ENCODE peak calls at places on chromosome 22, in seven cellular contexts. U is adrenal gland, D is esophagus muscularis mucosa, X is transverse colon, W is H1, L is HCT116, V is body of pancreas. Y is an unnamed sample.

GRCh38 chr22:43109921-43110443 is 568 bp upstream of the BIK start:
- DNase-seq in U (no peak), D (no peak), X (no peak), W (no peak), L (no peak), V (no peak), Y (no peak)

GRCh38 chr22:42257386-42257785 is 13.1 kb downstream of the TCF20 start:
- DNase-seq in U (no peak), D (no peak), X (no peak), W (no peak), L (no peak), V (no peak), Y (no peak)

GRCh38 chr22:37626144-37626543 is 13.3 kb upstream of the SH3BP1 start:
- DNase-seq in U (no peak), D (no peak), X (peak; percentile 68), W (no peak), L (no peak), V (peak; percentile 55), Y (peak; percentile 92)

GRCh38 chr22:44583854-44584253 is 85.8 kb upstream of the RTL6 start:
- DNase-seq in U (no peak), D (no peak), X (no peak), W (no peak), L (no peak), V (peak; percentile 5), Y (peak; percentile 8)

GRCh38 chr22:46054878-46055158 is 77.9 kb upstream of the WNT7B start:
- DNase-seq in U (no peak), D (no peak), X (no peak), W (no peak), L (no peak), V (peak; percentile 12), Y (no peak)

GRCh38 chr22:26713823-26714449 is 56.5 kb downstream of the MIAT start:
- DNase-seq in U (no peak), D (no peak), X (no peak), W (no peak), L (no peak), V (no peak), Y (no peak)

GRCh38 chr22:42291287-42291686 is 20.8 kb upstream of the TCF20 start:
- DNase-seq in U (no peak), D (no peak), X (no peak), W (no peak), L (no peak), V (no peak), Y (no peak)

GRCh38 chr22:31530816-31531180 is 34.5 kb downstream of the SFI1 start:
- DNase-seq in U (no peak), D (no peak), X (no peak), W (no peak), L (no peak), V (no peak), Y (no peak)

GRCh38 chr22:28029201-28029948 is 110.3 kb upstream of the PITPNB start:
- DNase-seq in U (peak; percentile 87), D (no peak), X (peak; percentile 21), W (no peak), L (no peak), V (peak; percentile 92), Y (no peak)

GRCh38 chr22:42511401-42511891 is 8.2 kb downstream of the RRP7A start:
- DNase-seq in U (no peak), D (no peak), X (peak; percentile 45), W (no peak), L (no peak), V (no peak), Y (no peak)

GRCh38 chr22:44604455-44604854 is 97.5 kb upstream of the PRR5 start:
- DNase-seq in U (no peak), D (no peak), X (no peak), W (no peak), L (no peak), V (no peak), Y (no peak)

GRCh38 chr22:23119492-23120414 is 22.0 kb downstream of the RSPH14 start:
- DNase-seq in U (no peak), D (no peak), X (no peak), W (no peak), L (no peak), V (no peak), Y (no peak)

GRCh38 chr22:45344339-45344738 is 34.6 kb downstream of the FAM118A start:
- DNase-seq in U (no peak), D (no peak), X (no peak), W (no peak), L (no peak), V (no peak), Y (no peak)

GRCh38 chr22:41816241-41816640 is 15.8 kb downstream of the CCDC134 start:
- DNase-seq in U (no peak), D (no peak), X (no peak), W (no peak), L (no peak), V (no peak), Y (no peak)

GRCh38 chr22:19962909-19963806 is 21.5 kb upstream of the TXNRD2 start:
- DNase-seq in U (peak; percentile 89), D (no peak), X (peak; percentile 93), W (no peak), L (peak; percentile 86), V (peak; percentile 97), Y (no peak)

GRCh38 chr22:44988671-44989070 is 21.1 kb downstream of the PHF21B start:
- DNase-seq in U (no peak), D (no peak), X (no peak), W (no peak), L (no peak), V (no peak), Y (no peak)

GRCh38 chr22:25212337-25212736 is 7.1 kb upstream of the CRYBB2 start:
- DNase-seq in U (no peak), D (no peak), X (no peak), W (no peak), L (no peak), V (no peak), Y (no peak)
- TF ChIP-seq CTCF in U (no peak), D (no peak), X (no peak), W (peak; percentile 22), L (peak; percentile 10), V (no peak), Y (no peak)

DNA sequence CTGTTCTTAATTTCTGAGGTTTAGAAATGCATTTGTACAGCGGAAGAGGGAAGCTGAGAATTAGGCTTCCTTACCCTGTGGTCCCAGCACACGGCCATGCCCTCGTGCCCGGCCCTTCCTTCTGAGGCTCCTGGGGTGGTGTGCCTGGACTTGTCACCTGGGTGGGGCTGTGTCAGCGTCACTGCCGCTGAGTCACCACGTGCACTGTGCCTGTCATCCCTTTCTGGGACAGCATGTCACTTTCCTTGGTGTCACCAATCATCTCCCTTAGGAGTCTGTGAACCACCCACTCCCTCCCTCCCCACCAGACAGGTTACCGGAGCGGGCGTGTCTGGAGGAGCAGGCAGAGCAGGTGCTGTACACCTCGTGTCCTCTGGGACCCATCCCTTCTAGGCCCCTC is 367.5 kb downstream of the TBC1D22A start:
- DNase-seq in U (no peak), D (no peak), X (peak; percentile 89), W (no peak), L (peak; percentile 94), V (peak; percentile 43), Y (no peak)
- TF ChIP-seq POLR2A in U (no peak), D (no peak), X (peak; percentile 52), W (no peak), L (no peak), V (no peak), Y (no peak)

GRCh38 chr22:47465809-47466208 is 703.4 kb downstream of the TBC1D22A start:
- DNase-seq in U (no peak), D (no peak), X (no peak), W (no peak), L (no peak), V (no peak), Y (no peak)

GRCh38 chr22:47463220-47463619 is 700.8 kb downstream of the TBC1D22A start:
- DNase-seq in U (no peak), D (peak; percentile 66), X (no peak), W (no peak), L (no peak), V (no peak), Y (no peak)

GRCh38 chr22:47460870-47461269 is 698.4 kb downstream of the TBC1D22A start:
- DNase-seq in U (no peak), D (peak; percentile 57), X (no peak), W (no peak), L (no peak), V (no peak), Y (no peak)

GRCh38 chr22:47465222-47465621 is 702.8 kb downstream of the TBC1D22A start:
- DNase-seq in U (no peak), D (peak; percentile 84), X (no peak), W (no peak), L (no peak), V (no peak), Y (no peak)
- H3K9me3 ChIP-seq in U (no peaks in the 10 kb centered on the region), D (peaks cover 25% of the 10 kb centered on the region), X (no peaks in the 10 kb centered on the region), W (peaks cover 81% of the 10 kb centered on the region), L (no peaks in the 10 kb centered on the region), V (peaks cover 12% of the 10 kb centered on the region), Y (no peaks in the 10 kb centered on the region)

GRCh38 chr22:21641417-21641794 is 696 bp upstream of the SDF2L1 start:
- DNase-seq in U (peak; percentile 71), D (no peak), X (peak; percentile 54), W (no peak), L (no peak), V (peak; percentile 60), Y (no peak)
- TF ChIP-seq CTCF in U (peak; percentile 47), D (peak; percentile 45), X (peak; percentile 49), W (peak; percentile 52), L (peak; percentile 41), V (peak; percentile 14), Y (peak; percentile 7)

GRCh38 chr22:38860291-38861169 is 11.5 kb downstream of the CBX6 start:
- DNase-seq in U (no peak), D (no peak), X (no peak), W (no peak), L (no peak), V (no peak), Y (no peak)
- TF ChIP-seq POLR2A in U (no peak), D (no peak), X (no peak), W (no peak), L (no peak), V (no peak), Y (no peak)

DNA sequence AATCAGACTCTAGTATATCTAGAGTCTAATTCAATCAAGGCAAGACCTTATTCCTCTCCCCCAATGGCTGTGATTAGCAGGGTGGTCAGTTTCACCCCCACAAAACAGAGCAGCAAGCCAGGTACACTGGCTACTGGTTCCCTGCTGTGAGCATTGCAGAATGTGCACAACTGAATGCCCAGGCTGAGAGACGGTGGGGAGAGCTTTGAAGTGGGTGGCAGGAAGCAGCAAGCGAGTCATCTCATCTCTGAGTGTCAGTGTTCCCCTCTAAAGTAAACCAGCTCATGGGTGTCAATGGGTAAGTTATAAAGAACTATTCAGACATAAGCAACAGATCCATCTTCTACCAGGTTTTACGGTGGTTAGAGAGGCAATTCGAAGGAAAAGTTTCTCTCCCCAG is 37.6 kb downstream of the GAB4 start:
- DNase-seq in U (no peak), D (no peak), X (no peak), W (no peak), L (no peak), V (no peak), Y (no peak)
- H3K9me3 ChIP-seq in U (no peaks in the 10 kb centered on the region), D (no peaks in the 10 kb centered on the region), X (no peaks in the 10 kb centered on the region), W (peaks cover 74% of the 10 kb centered on the region), L (no peaks in the 10 kb centered on the region), V (no peaks in the 10 kb centered on the region), Y (no peaks in the 10 kb centered on the region)

DNA sequence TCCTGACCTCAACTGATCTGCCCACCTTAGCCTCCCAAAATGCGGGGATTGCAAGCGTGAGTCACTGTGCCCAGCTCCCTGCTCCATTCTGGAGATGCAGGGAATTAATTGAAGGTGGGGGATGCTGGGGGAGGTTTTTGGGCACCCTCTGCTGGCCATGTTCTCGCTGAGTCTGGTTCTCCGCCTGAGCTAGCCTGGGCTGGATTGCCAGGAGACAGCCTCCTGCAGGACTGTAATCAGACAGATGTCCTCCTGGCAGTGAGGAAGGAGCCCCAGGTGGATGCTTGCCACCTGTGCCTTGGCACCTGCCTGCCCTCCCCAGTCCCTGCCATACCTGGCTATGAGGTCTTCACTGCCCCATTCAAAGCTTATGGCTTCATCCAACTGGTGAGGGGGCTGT is 5.4 kb downstream of the MTFP1 start:
- DNase-seq in U (no peak), D (no peak), X (no peak), W (no peak), L (no peak), V (no peak), Y (no peak)
- TF ChIP-seq CTCF in U (no peak), D (no peak), X (no peak), W (peak; percentile 22), L (peak; percentile 26), V (no peak), Y (no peak)